ENCODE peak calls at places on chromosomes 3 and 15, in nine cellular contexts. Z is brain microvascular endothelial cell; V is AG04450; Y is cardiac muscle cell; D is astrocyte of the spinal cord; A is CD8-positive, alpha-beta T cell; P is left lung; R is fibroblast of pulmonary artery; B is type B pancreatic cell. U is an unnamed sample.
A peak's percentile ranks its signal among the peaks of the same experiment; 100 is the strongest.

GRCh38 chr15:69297642-69298353 is 914 bp upstream of the PAQR5 start:
- DNase-seq in A (no peak), R (no peak), P (no peak), Y (no peak), B (no peak), D (no peak), Z (no peak), V (no peak), U (no peak)

GRCh38 chr3:168531116-168531515 is 435.4 kb upstream of the GOLIM4 start:
- DNase-seq in Y (no peak), Z (no peak), V (no peak), A (no peak), D (peak; percentile 54), B (no peak), P (no peak), R (no peak), U (no peak)

GRCh38 chr3:196969001-196969659 is 497 bp upstream of the PIGZ start:
- DNase-seq in R (no peak), A (no peak), Z (no peak), B (no peak), V (no peak), D (no peak), P (peak; percentile 49), Y (no peak), U (no peak)

GRCh38 chr3:183340222-183340621 is 87.2 kb downstream of the B3GNT5 start:
- DNase-seq in A (no peak), P (no peak), R (no peak), D (no peak), B (no peak), Z (no peak), Y (no peak), V (no peak), U (no peak)

GRCh38 chr15:98715890-98716443 is 67.6 kb downstream of the IGF1R start:
- DNase-seq in D (no peak), P (no peak), Y (no peak), V (no peak), B (no peak), R (no peak), A (no peak), Z (no peak), U (no peak)

GRCh38 chr15:40501487-40501886 is 30.7 kb downstream of the CHST14 start:
- DNase-seq in D (no peak), R (no peak), Z (no peak), Y (no peak), B (no peak), P (no peak), V (no peak), A (no peak), U (no peak)

GRCh38 chr3:55541456-55541855 is 54.4 kb upstream of the WNT5A start:
- DNase-seq in Y (no peak), Z (no peak), R (no peak), A (no peak), P (no peak), B (no peak), D (no peak), V (no peak), U (no peak)

GRCh38 chr3:194687638-194688206 is 2.0 kb downstream of the FAM43A start:
- DNase-seq in Y (peak; percentile 73), Z (peak; percentile 37), A (peak; percentile 29), V (no peak), R (peak; percentile 76), B (peak; percentile 79), D (peak; percentile 68), P (peak; percentile 79), U (no peak)

GRCh38 chr15:48877630-48878595 is at the start of gene EID1:
- DNase-seq in B (peak; percentile 92), V (peak; percentile 90), R (peak; percentile 98), Y (peak; percentile 98), A (peak; percentile 86), Z (peak; percentile 93), P (peak; percentile 92), D (peak; percentile 97), U (peak; percentile 85)

GRCh38 chr3:31106204-31106603 is 211.7 kb upstream of the GADL1 start:
- DNase-seq in Z (peak; percentile 64), A (no peak), B (no peak), V (peak; percentile 16), P (no peak), R (peak; percentile 73), Y (peak; percentile 66), D (peak; percentile 87), U (peak; percentile 49)

GRCh38 chr15:69434236-69434635 is 18.4 kb upstream of the RPLP1 start:
- DNase-seq in V (no peak), P (no peak), Y (no peak), R (no peak), B (no peak), A (no peak), D (no peak), Z (no peak), U (no peak)

GRCh38 chr15:29788433-29789034 is 33.7 kb downstream of the TJP1 start:
- DNase-seq in Y (no peak), D (no peak), Z (no peak), B (no peak), R (no peak), V (no peak), A (no peak), P (no peak), U (no peak)

GRCh38 chr15:84894743-84895425 is 10.4 kb downstream of the SLC28A1 start:
- DNase-seq in A (no peak), D (no peak), Z (no peak), R (no peak), B (no peak), V (no peak), Y (no peak), P (no peak), U (no peak)

GRCh38 chr15:71806452-71806931 is 3.9 kb upstream of the NR2E3 start:
- DNase-seq in Z (peak; percentile 69), P (no peak), R (peak; percentile 47), A (no peak), V (no peak), B (no peak), Y (peak; percentile 74), D (peak; percentile 53), U (peak; percentile 17)

GRCh38 chr3:29313074-29313473 is 32.2 kb downstream of the RBMS3 start:
- DNase-seq in Y (peak; percentile 43), B (no peak), D (no peak), A (no peak), R (peak; percentile 41), P (no peak), V (no peak), Z (no peak), U (no peak)

GRCh38 chr15:60551781-60552161 is 72.8 kb upstream of the ICE2 start:
- DNase-seq in B (no peak), V (no peak), A (no peak), Y (no peak), Z (no peak), D (no peak), R (no peak), P (no peak), U (no peak)

DNA sequence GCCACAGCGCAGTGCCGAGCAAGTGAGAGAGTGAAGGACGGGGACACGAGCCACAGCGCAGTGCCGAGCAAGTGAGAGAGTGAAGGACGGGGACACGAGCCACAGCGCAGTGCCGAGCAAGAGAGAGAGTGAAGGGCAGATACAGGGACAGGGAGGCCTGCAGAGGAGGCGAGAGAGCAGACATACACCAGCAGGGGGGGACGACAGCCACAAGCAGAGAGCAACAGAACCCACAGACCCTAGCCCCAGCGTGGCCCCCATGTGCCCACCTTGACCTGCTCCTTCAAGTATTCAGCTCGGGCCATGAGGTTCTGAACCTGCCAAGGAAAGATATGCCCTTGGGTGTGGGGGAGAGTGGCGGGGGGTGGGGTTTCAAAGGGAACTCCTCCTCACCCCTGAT is 5.5 kb downstream of the ULK3 start:
- DNase-seq in D (no peak), Y (no peak), Z (no peak), R (no peak), V (no peak), A (no peak), B (no peak), P (no peak), U (no peak)
- TF ChIP-seq CTCF in D (peak; percentile 3), Y (no peak), Z (no peak), R (no peak), V (no peak), A (no peak), B (peak; percentile 28), P (no peak), U (no peak)

GRCh38 chr3:42556089-42556632 is 25.6 kb downstream of the SEC22C start:
- DNase-seq in A (no peak), Z (no peak), V (no peak), Y (no peak), B (no peak), P (no peak), R (no peak), D (no peak), U (no peak)

GRCh38 chr3:42552830-42553229 is 28.9 kb downstream of the SEC22C start:
- DNase-seq in Y (no peak), D (no peak), P (no peak), V (no peak), B (no peak), R (no peak), A (no peak), Z (no peak), U (no peak)

GRCh38 chr3:42562047-42562907 is 19.5 kb downstream of the SEC22C start:
- DNase-seq in D (no peak), A (no peak), V (no peak), Y (no peak), B (no peak), Z (no peak), P (no peak), R (no peak), U (no peak)

GRCh38 chr3:42557849-42558248 is 23.9 kb downstream of the SEC22C start:
- DNase-seq in Y (no peak), R (no peak), B (no peak), V (no peak), A (no peak), Z (no peak), D (no peak), P (no peak), U (no peak)
- TF ChIP-seq CTCF in Y (no peak), R (no peak), B (no peak), V (no peak), A (peak; percentile 49), Z (peak; percentile 22), D (no peak), P (no peak), U (peak; percentile 12)

GRCh38 chr15:89303986-89304385 is 30.6 kb downstream of the POLG start:
- DNase-seq in Y (no peak), V (no peak), P (no peak), R (no peak), B (no peak), D (no peak), A (no peak), Z (no peak), U (no peak)

GRCh38 chr15:89301304-89302089 is 33.1 kb downstream of the POLG start:
- DNase-seq in B (no peak), Y (no peak), R (no peak), D (no peak), Z (no peak), A (no peak), P (no peak), V (no peak), U (no peak)

GRCh38 chr15:89305395-89305794 is 29.2 kb downstream of the POLG start:
- DNase-seq in V (no peak), P (no peak), A (no peak), D (no peak), B (no peak), Z (no peak), Y (no peak), R (no peak), U (no peak)

GRCh38 chr15:89299896-89300295 is 34.7 kb downstream of the POLG start:
- DNase-seq in Z (peak; percentile 17), D (peak; percentile 43), Y (peak; percentile 65), P (no peak), V (peak; percentile 13), R (peak; percentile 71), A (no peak), B (no peak), U (peak; percentile 7)
- TF ChIP-seq CTCF in Z (peak; percentile 30), D (peak; percentile 35), Y (peak; percentile 39), P (no peak), V (peak; percentile 45), R (peak; percentile 43), A (no peak), B (peak; percentile 37), U (peak; percentile 3)

GRCh38 chr15:27358751-27359434 is 387.9 kb downstream of the GABRG3 start:
- DNase-seq in R (peak; percentile 1), Z (no peak), B (no peak), P (no peak), Y (peak; percentile 5), D (peak; percentile 23), V (no peak), A (no peak), U (no peak)
- TF ChIP-seq CTCF in R (peak; percentile 51), Z (peak; percentile 88), B (peak; percentile 92), P (peak; percentile 53), Y (peak; percentile 60), D (peak; percentile 92), V (peak; percentile 50), A (no peak), U (peak; percentile 53)